ENCODE peak calls at places on chromosomes 2 and 18, in seven cellular contexts. K is heart left ventricle; Q is tibial nerve; M is endodermal cell; I is right lobe of liver; E is naive thymus-derived CD4-positive, alpha-beta T cell; S is adrenal gland. U is an unnamed sample. For H3K4me1, the result is how much of the 10 kb centered on the place peaks cover.

GRCh38 chr2:112794131-112794733 is 9.9 kb upstream of the IL1A start:
- DNase-seq in K (no peak), Q (peak), M (no peak), I (peak), E (no peak), S (peak), U (peak)

GRCh38 chr2:217954971-217955740 is 47.6 kb downstream of the TNS1 start:
- DNase-seq in K (no peak), Q (no peak), M (no peak), I (peak), E (no peak), S (no peak), U (no peak)

GRCh38 chr2:67752964-67753363 is 309.8 kb downstream of the C1D start:
- DNase-seq in K (no peak), Q (no peak), M (no peak), I (no peak), E (no peak), S (no peak), U (no peak)

GRCh38 chr2:175824243-175824642 is 177.8 kb downstream of the LNPK start:
- DNase-seq in K (no peak), Q (no peak), M (no peak), I (no peak), E (no peak), S (no peak), U (no peak)

GRCh38 chr18:67509711-67510110 is 6.8 kb downstream of the DSEL start:
- DNase-seq in K (no peak), Q (no peak), M (no peak), I (no peak), E (no peak), S (no peak), U (no peak)

GRCh38 chr2:101983486-101983885 is 8.3 kb upstream of the IL1R2 start:
- DNase-seq in K (no peak), Q (no peak), M (no peak), I (no peak), E (no peak), S (no peak), U (no peak)

GRCh38 chr2:66509326-66509811 is 74.4 kb downstream of the MEIS1 start:
- DNase-seq in K (no peak), Q (no peak), M (no peak), I (no peak), E (no peak), S (no peak), U (no peak)

GRCh38 chr2:86793752-86794151 is 3.0 kb upstream of the CD8A start:
- DNase-seq in K (no peak), Q (no peak), M (no peak), I (no peak), E (no peak), S (no peak), U (no peak)

GRCh38 chr2:238139141-238139840 is 823 bp downstream of the KLHL30 start:
- DNase-seq in K (no peak), Q (no peak), M (peak), I (no peak), E (peak), S (no peak), U (no peak)

GRCh38 chr2:119756837-119757236 is 2.9 kb upstream of the PTPN4 start:
- DNase-seq in K (peak), Q (peak), M (no peak), I (peak), E (no peak), S (peak), U (peak)

GRCh38 chr18:702957-703659 is 9.3 kb downstream of the ENOSF1 start:
- DNase-seq in K (no peak), Q (no peak), M (peak), I (no peak), E (no peak), S (no peak), U (no peak)

GRCh38 chr2:232980683-232981082 is 32.4 kb downstream of the NGEF start:
- DNase-seq in K (no peak), Q (no peak), M (peak), I (no peak), E (no peak), S (peak), U (no peak)

GRCh38 chr2:40341198-40341597 is 110.7 kb downstream of the SLC8A1 start:
- DNase-seq in K (no peak), Q (no peak), M (no peak), I (no peak), E (no peak), S (no peak), U (no peak)
- H3K4me1 ChIP-seq in K (half or more), Q (under half), M (under half), I (under half), E (under half), S (under half), U (under half)

DNA sequence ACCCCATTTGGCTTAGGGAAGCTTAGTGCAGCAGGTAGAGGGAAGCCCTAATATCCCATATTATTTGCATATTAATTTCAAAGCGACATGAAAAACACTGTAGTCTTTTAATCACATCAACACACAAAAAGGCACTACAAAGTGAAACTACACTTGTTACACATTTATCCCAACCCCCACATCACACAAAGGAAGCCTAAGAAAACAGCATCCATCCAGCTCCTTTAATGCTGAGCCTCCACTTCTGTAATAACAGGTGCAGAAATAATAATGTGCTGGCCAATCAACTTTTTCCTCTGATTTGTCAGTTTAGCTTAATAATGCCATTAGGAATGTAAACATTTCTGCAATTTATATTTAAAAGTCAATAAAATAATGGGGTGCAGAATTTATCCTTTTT is 274.0 kb downstream of the TCF4 start:
- DNase-seq in K (no peak), Q (no peak), M (no peak), I (no peak), E (no peak), S (no peak), U (no peak)
- H3K4me1 ChIP-seq in K (half or more), Q (under half), M (under half), I (under half), E (under half), S (under half), U (under half)

GRCh38 chr2:231674587-231675334 is 33.6 kb upstream of the PTMA start:
- DNase-seq in K (peak), Q (peak), M (peak), I (no peak), E (peak), S (peak), U (peak)
- H3K4me1 ChIP-seq in K (half or more), Q (under half), M (under half), I (under half), E (under half), S (under half), U (half or more)

GRCh38 chr2:42575458-42576064 is 7.1 kb downstream of the MTA3 start:
- DNase-seq in K (no peak), Q (no peak), M (no peak), I (no peak), E (peak), S (no peak), U (no peak)

GRCh38 chr2:42569883-42570282 is 1.5 kb downstream of the MTA3 start:
- DNase-seq in K (no peak), Q (no peak), M (no peak), I (no peak), E (no peak), S (no peak), U (no peak)

GRCh38 chr2:42573256-42573655 is 4.8 kb downstream of the MTA3 start:
- DNase-seq in K (no peak), Q (no peak), M (no peak), I (no peak), E (no peak), S (no peak), U (no peak)

GRCh38 chr2:42569116-42569711 is 782 bp downstream of the MTA3 start:
- DNase-seq in K (peak), Q (peak), M (peak), I (no peak), E (peak), S (peak), U (peak)

DNA sequence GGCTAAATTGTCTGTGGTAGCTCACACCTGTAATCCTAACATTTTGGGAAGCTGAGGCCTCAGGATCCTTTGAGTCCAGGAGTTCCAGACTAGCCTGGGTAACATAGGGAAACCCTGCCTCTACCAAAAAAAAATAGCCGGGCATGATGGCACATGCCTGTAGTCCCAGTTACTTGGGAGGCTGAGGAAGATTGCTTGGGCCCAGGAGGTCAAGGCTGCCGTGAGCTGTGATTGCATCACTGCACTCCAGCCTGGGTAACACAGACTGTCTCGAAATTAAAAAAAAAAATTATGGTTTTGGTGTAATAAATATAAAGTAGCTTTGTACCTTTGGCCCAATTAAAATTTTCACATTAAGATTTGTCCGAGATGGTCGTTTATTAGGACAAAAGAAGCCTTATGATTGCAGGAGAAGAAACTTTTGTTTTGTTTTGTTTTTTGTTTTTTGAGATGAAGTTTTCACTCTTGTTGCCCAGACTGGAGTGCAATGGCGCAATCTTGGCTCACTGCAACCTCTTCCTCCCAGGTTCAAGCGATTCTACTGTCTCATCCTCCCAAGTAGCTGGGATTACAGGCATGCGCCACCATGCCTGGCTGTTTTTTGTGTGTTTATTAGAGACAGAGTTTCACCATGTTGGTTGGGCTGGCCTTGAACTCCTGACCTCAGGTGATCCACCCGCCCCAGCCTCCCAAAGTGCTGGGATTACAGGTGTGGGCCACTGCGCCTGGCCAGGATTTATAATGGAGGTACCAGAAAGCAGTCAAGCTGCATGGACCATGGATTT is 4.1 kb downstream of the MTA3 start:
- DNase-seq in K (no peak), Q (no peak), M (peak), I (no peak), E (no peak), S (peak), U (no peak)
- H3K4me1 ChIP-seq in K (under half), Q (under half), M (under half), I (under half), E (under half), S (under half), U (under half)

GRCh38 chr18:33201509-33201926 is 239.0 kb downstream of the CCDC178 start:
- DNase-seq in K (no peak), Q (peak), M (peak), I (no peak), E (no peak), S (peak), U (peak)
- H3K4me1 ChIP-seq in K (under half), Q (under half), M (under half), I (under half), E (under half), S (under half), U (under half)

DNA sequence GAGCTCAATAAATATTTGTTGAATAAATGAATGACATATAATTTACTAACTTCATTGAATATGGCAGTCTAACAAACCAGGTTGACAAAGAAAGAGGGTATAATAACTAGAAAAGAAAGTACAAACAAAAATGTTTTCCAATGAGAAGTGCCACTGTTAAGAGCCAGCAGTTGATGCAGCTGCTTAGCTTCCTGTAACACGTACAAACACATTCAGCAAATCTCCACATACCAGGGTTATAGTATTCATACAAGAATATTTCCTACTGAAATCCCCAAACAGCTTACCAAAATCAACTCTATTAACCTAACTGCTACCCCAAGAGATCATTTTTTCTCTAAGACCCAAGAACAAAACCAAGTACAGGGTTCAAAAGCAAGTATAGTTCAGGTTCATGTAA is 77.7 kb downstream of the THADA start:
- DNase-seq in K (no peak), Q (no peak), M (no peak), I (no peak), E (no peak), S (no peak), U (no peak)
- H3K4me1 ChIP-seq in K (half or more), Q (under half), M (under half), I (under half), E (under half), S (under half), U (under half)

GRCh38 chr2:165471349-165471975 is 2.0 kb downstream of the CSRNP3 start:
- DNase-seq in K (no peak), Q (no peak), M (no peak), I (no peak), E (no peak), S (no peak), U (no peak)
- H3K4me1 ChIP-seq in K (under half), Q (under half), M (under half), I (under half), E (under half), S (under half), U (under half)

U was measured in transverse colon.